ENCODE peak calls at places on chromosomes 3 and 15, in five cellular contexts. One of them, this sample, is unnamed.

GRCh38 chr15:66721954-66722353 is 19.9 kb downstream of the SMAD6 start:
- DNase-seq in K562: no peak
- DNase-seq in GM12878: no peak
- DNase-seq in SK-N-SH: no peak
- DNase-seq in HCT116: no peak
- DNase-seq in this sample: no peak

GRCh38 chr3:55164876-55165275 is 237.0 kb upstream of the LRTM1 start:
- DNase-seq in HCT116: no peak
- DNase-seq in K562: no peak
- DNase-seq in GM12878: no peak
- DNase-seq in SK-N-SH: no peak
- DNase-seq in this sample: no peak

GRCh38 chr3:99836681-99837080 is 19.0 kb downstream of the CMSS1 start:
- DNase-seq in GM12878: no peak
- DNase-seq in HCT116: no peak
- DNase-seq in SK-N-SH: no peak
- DNase-seq in K562: no peak
- DNase-seq in this sample: no peak

GRCh38 chr3:55567615-55568014 is 80.5 kb upstream of the WNT5A start:
- DNase-seq in K562: no peak
- DNase-seq in GM12878: no peak
- DNase-seq in SK-N-SH: no peak
- DNase-seq in HCT116: no peak
- DNase-seq in this sample: no peak

GRCh38 chr3:129482721-129483120 is 42.7 kb downstream of the IFT122 start:
- DNase-seq in SK-N-SH: no peak
- DNase-seq in K562: peak; percentile 26
- DNase-seq in GM12878: no peak
- DNase-seq in HCT116: no peak
- DNase-seq in this sample: no peak

GRCh38 chr15:66780172-66780972 is 78.3 kb downstream of the SMAD6 start:
- DNase-seq in SK-N-SH: no peak
- DNase-seq in HCT116: no peak
- DNase-seq in GM12878: no peak
- DNase-seq in K562: no peak
- DNase-seq in this sample: no peak

GRCh38 chr15:25545017-25545416 is 106.2 kb upstream of the UBE3A start:
- DNase-seq in HCT116: no peak
- DNase-seq in SK-N-SH: no peak
- DNase-seq in GM12878: no peak
- DNase-seq in K562: no peak
- DNase-seq in this sample: no peak

GRCh38 chr3:16048435-16049318 is 125.8 kb upstream of the GALNT15 start:
- DNase-seq in GM12878: peak; percentile 24
- DNase-seq in SK-N-SH: peak; percentile 83
- DNase-seq in K562: peak; percentile 75
- DNase-seq in HCT116: peak; percentile 61
- DNase-seq in this sample: peak; percentile 59

GRCh38 chr3:27483117-27484001 is 825 bp downstream of the SLC4A7 start:
- DNase-seq in K562: peak; percentile 11
- DNase-seq in SK-N-SH: peak; percentile 60
- DNase-seq in GM12878: peak; percentile 32
- DNase-seq in HCT116: no peak
- DNase-seq in this sample: peak; percentile 73

GRCh38 chr3:173354124-173354523 is 43.4 kb upstream of the NLGN1 start:
- DNase-seq in HCT116: no peak
- DNase-seq in SK-N-SH: no peak
- DNase-seq in K562: no peak
- DNase-seq in GM12878: no peak
- DNase-seq in this sample: no peak

GRCh38 chr3:24578324-24578723 is 83.7 kb upstream of the THRB start:
- DNase-seq in K562: no peak
- DNase-seq in GM12878: no peak
- DNase-seq in HCT116: no peak
- DNase-seq in SK-N-SH: no peak
- DNase-seq in this sample: no peak

GRCh38 chr3:24579008-24579407 is 84.4 kb upstream of the THRB start:
- DNase-seq in SK-N-SH: peak; percentile 2
- DNase-seq in GM12878: no peak
- DNase-seq in HCT116: no peak
- DNase-seq in K562: peak; percentile 33
- DNase-seq in this sample: no peak

DNA sequence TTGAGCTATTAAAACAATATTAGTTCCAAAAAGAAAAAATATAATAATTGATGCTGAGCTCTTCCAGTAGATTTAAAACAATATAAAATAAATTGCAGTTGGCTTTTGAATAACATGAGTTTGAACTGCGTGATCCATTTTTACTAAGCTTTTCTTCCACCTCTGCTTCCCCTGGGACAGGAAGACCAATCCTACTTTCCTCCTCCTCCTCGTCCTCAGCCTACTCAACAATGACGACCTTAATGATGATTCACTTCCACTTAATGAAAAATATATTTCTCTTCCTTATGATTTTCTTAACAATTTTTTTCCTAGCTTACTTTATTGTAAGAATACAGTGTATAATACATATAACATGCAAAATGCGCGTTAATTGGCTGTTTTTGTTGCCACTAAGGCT is 78.9 kb upstream of the THRB start:
- DNase-seq in GM12878: no peak
- DNase-seq in K562: no peak
- DNase-seq in HCT116: no peak
- DNase-seq in SK-N-SH: no peak
- DNase-seq in this sample: no peak
- TF ChIP-seq JUND in GM12878: no peak
- TF ChIP-seq JUND in K562: no peak
- TF ChIP-seq JUND in HCT116: no peak
- TF ChIP-seq JUND in SK-N-SH: no peak
- TF ChIP-seq JUND in this sample: no peak

GRCh38 chr3:107132674-107133073 is 244.6 kb upstream of the CCDC54 start:
- DNase-seq in K562: peak; percentile 11
- DNase-seq in HCT116: no peak
- DNase-seq in GM12878: no peak
- DNase-seq in SK-N-SH: no peak
- DNase-seq in this sample: no peak
- TF ChIP-seq JUND in K562: peak; percentile 67
- TF ChIP-seq JUND in HCT116: no peak
- TF ChIP-seq JUND in GM12878: no peak
- TF ChIP-seq JUND in SK-N-SH: no peak
- TF ChIP-seq JUND in this sample: no peak

GRCh38 chr3:185714085-185714484 is 110.8 kb downstream of the IGF2BP2 start:
- DNase-seq in GM12878: no peak
- DNase-seq in SK-N-SH: no peak
- DNase-seq in HCT116: no peak
- DNase-seq in K562: no peak
- DNase-seq in this sample: no peak

GRCh38 chr3:185716436-185717090 is 108.3 kb downstream of the IGF2BP2 start:
- DNase-seq in HCT116: no peak
- DNase-seq in K562: no peak
- DNase-seq in SK-N-SH: no peak
- DNase-seq in GM12878: no peak
- DNase-seq in this sample: no peak

GRCh38 chr3:185717121-185717520 is 107.7 kb downstream of the IGF2BP2 start:
- DNase-seq in HCT116: no peak
- DNase-seq in GM12878: no peak
- DNase-seq in K562: no peak
- DNase-seq in SK-N-SH: no peak
- DNase-seq in this sample: no peak

GRCh38 chr3:185713015-185713414 is 111.8 kb downstream of the IGF2BP2 start:
- DNase-seq in GM12878: no peak
- DNase-seq in HCT116: no peak
- DNase-seq in SK-N-SH: no peak
- DNase-seq in K562: no peak
- DNase-seq in this sample: no peak

GRCh38 chr3:185715091-185715490 is 109.8 kb downstream of the IGF2BP2 start:
- DNase-seq in GM12878: no peak
- DNase-seq in HCT116: no peak
- DNase-seq in SK-N-SH: no peak
- DNase-seq in K562: no peak
- DNase-seq in this sample: no peak
- TF ChIP-seq JUND in GM12878: no peak
- TF ChIP-seq JUND in HCT116: peak; percentile 42
- TF ChIP-seq JUND in SK-N-SH: no peak
- TF ChIP-seq JUND in K562: no peak
- TF ChIP-seq JUND in this sample: no peak

DNA sequence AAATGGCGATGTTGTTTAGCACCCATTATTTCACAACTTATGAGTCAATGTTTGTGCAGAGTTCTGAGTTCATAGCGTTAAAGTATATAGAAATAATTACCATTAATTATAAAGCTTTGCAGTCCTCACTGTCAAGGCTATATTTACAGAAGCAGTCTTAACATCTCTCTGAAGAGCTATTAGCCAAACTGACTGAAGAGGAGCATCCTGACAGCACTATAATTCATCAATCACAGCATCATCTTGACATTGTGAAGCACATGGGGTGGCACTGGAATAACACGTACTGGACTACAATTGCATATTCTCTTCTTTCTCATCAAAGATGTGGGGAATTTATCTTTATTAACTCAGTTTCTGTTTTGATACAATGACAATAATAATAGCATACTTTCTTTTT is 260.6 kb upstream of the MME start:
- DNase-seq in SK-N-SH: no peak
- DNase-seq in K562: no peak
- DNase-seq in HCT116: no peak
- DNase-seq in GM12878: no peak
- DNase-seq in this sample: no peak
- TF ChIP-seq JUND in SK-N-SH: no peak
- TF ChIP-seq JUND in K562: no peak
- TF ChIP-seq JUND in HCT116: no peak
- TF ChIP-seq JUND in GM12878: no peak
- TF ChIP-seq JUND in this sample: no peak

DNA sequence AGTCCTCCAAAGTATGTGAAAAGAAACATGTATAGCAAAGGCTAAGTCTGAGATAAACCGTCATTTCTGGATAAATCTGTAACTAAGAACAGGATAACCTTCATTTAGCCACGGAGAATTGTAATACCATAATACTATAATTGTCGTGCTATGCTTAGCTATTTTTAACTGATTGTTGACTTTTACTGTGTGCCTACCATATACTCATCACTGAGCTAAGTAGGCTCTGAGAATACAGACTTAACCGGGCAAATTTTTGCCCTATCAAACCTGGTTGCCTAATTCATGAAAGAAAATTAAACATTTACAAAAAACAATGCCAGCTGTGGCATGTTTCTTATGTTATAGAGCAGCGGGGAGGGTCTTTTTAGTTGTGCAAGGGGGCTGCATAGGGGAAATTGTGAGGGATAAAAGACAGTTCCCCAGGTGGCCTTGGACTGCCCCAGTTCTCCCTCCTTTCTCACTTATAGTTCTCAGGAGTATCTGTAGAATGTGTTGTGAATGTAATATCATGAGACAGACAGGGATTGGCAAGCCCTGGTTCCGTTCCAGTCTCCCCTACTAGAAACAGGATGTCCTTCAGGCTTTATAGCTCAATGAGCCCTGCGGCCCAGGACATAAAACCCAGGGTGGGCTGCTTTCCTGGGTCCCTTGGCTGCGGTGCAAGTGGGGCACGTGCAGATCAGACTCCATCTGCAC is 318.5 kb downstream of the GBE1 start:
- DNase-seq in GM12878: no peak
- DNase-seq in SK-N-SH: no peak
- DNase-seq in K562: no peak
- DNase-seq in HCT116: no peak
- DNase-seq in this sample: no peak
- TF ChIP-seq JUND in GM12878: no peak
- TF ChIP-seq JUND in SK-N-SH: no peak
- TF ChIP-seq JUND in K562: no peak
- TF ChIP-seq JUND in HCT116: no peak
- TF ChIP-seq JUND in this sample: no peak

GRCh38 chr15:74209997-74210573 is 7.5 kb upstream of the STRA6 start:
- DNase-seq in SK-N-SH: no peak
- DNase-seq in GM12878: no peak
- DNase-seq in HCT116: no peak
- DNase-seq in K562: no peak
- DNase-seq in this sample: no peak
- TF ChIP-seq JUND in SK-N-SH: peak; percentile 80
- TF ChIP-seq JUND in GM12878: no peak
- TF ChIP-seq JUND in HCT116: no peak
- TF ChIP-seq JUND in K562: no peak
- TF ChIP-seq JUND in this sample: no peak

GRCh38 chr3:123475786-123476185 is 26.9 kb upstream of the ADCY5 start:
- DNase-seq in GM12878: no peak
- DNase-seq in K562: no peak
- DNase-seq in HCT116: no peak
- DNase-seq in SK-N-SH: no peak
- DNase-seq in this sample: no peak

GRCh38 chr3:123479891-123480290 is 31.0 kb upstream of the ADCY5 start:
- DNase-seq in GM12878: no peak
- DNase-seq in K562: no peak
- DNase-seq in SK-N-SH: no peak
- DNase-seq in HCT116: no peak
- DNase-seq in this sample: no peak

GRCh38 chr3:123480428-123480827 is 31.5 kb upstream of the ADCY5 start:
- DNase-seq in K562: no peak
- DNase-seq in GM12878: peak; percentile 24
- DNase-seq in SK-N-SH: no peak
- DNase-seq in HCT116: no peak
- DNase-seq in this sample: no peak

GRCh38 chr3:123476967-123477750 is 28.3 kb upstream of the ADCY5 start:
- DNase-seq in GM12878: no peak
- DNase-seq in SK-N-SH: no peak
- DNase-seq in K562: no peak
- DNase-seq in HCT116: no peak
- DNase-seq in this sample: no peak

GRCh38 chr3:123478314-123478713 is 29.4 kb upstream of the ADCY5 start:
- DNase-seq in HCT116: no peak
- DNase-seq in K562: no peak
- DNase-seq in GM12878: no peak
- DNase-seq in SK-N-SH: no peak
- DNase-seq in this sample: no peak
- TF ChIP-seq JUND in HCT116: no peak
- TF ChIP-seq JUND in K562: no peak
- TF ChIP-seq JUND in GM12878: no peak
- TF ChIP-seq JUND in SK-N-SH: no peak
- TF ChIP-seq JUND in this sample: no peak

GRCh38 chr3:109874900-109875735 is 537.8 kb upstream of the DPPA4 start:
- DNase-seq in GM12878: no peak
- DNase-seq in HCT116: no peak
- DNase-seq in K562: no peak
- DNase-seq in SK-N-SH: no peak
- DNase-seq in this sample: no peak
- TF ChIP-seq JUND in GM12878: no peak
- TF ChIP-seq JUND in HCT116: no peak
- TF ChIP-seq JUND in K562: no peak
- TF ChIP-seq JUND in SK-N-SH: no peak
- TF ChIP-seq JUND in this sample: no peak

DNA sequence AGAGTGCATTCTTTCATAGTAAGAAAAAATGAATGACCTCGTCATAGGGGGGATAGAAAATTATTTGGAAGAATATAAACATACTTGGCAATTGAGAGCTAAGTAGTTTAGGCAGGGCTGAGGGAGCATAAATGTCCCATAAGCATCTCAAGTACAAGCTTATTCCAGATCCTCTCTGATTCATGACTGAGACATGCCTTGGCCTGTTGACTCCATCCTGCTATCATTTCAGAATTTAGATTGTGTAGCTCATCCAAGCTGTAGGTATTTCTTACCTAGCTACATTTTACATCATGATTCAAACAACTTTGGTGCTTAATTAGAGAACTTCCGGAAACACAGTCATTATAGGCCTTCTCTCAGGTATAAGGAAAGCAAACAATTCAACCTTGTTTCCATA is 12.3 kb downstream of the POGLUT1 start:
- DNase-seq in SK-N-SH: no peak
- DNase-seq in GM12878: no peak
- DNase-seq in HCT116: no peak
- DNase-seq in K562: no peak
- DNase-seq in this sample: no peak
- TF ChIP-seq JUND in SK-N-SH: no peak
- TF ChIP-seq JUND in GM12878: no peak
- TF ChIP-seq JUND in HCT116: no peak
- TF ChIP-seq JUND in K562: no peak
- TF ChIP-seq JUND in this sample: no peak